ENCODE peak calls at places on chromosomes 16 and 17, in eight cellular contexts. J is fibroblast of lung; C is OCI-LY7; B is heart right ventricle; R is astrocyte; F is CD8-positive, alpha-beta memory T cell; G is body of pancreas; M is tibial nerve. H is an unnamed sample.

GRCh38 chr17:59754547-59754946 is 47.1 kb downstream of the VMP1 start:
- DNase-seq in J (peak; percentile 96), C (no peak), B (no peak), R (peak; percentile 99), F (no peak), G (no peak), M (no peak), H (no peak)

GRCh38 chr17:79340771-79341528 is 266.3 kb downstream of the ENGASE start:
- DNase-seq in J (no peak), C (peak; percentile 96), B (no peak), R (no peak), F (no peak), G (no peak), M (no peak), H (no peak)

GRCh38 chr16:12573730-12574383 is 229.8 kb downstream of the CPPED1 start:
- DNase-seq in J (peak; percentile 2), C (peak; percentile 66), B (peak; percentile 24), R (no peak), F (no peak), G (peak; percentile 36), M (no peak), H (peak; percentile 34)

GRCh38 chr16:67942510-67943255 is 1.2 kb downstream of the LCAT start:
- DNase-seq in J (no peak), C (no peak), B (no peak), R (no peak), F (no peak), G (no peak), M (no peak), H (no peak)

GRCh38 chr16:73405851-73406250 is 357.9 kb upstream of the ZFHX3 start:
- DNase-seq in J (peak; percentile 18), C (no peak), B (no peak), R (no peak), F (no peak), G (no peak), M (no peak), H (no peak)

GRCh38 chr17:57130708-57131461 is 45.8 kb downstream of the AKAP1 start:
- DNase-seq in J (peak; percentile 79), C (peak; percentile 86), B (peak; percentile 88), R (peak; percentile 27), F (peak; percentile 69), G (peak; percentile 88), M (peak; percentile 77), H (peak; percentile 71)

GRCh38 chr17:82590216-82590615 is 58.0 kb downstream of the WDR45B start:
- DNase-seq in J (no peak), C (no peak), B (no peak), R (no peak), F (no peak), G (no peak), M (no peak), H (no peak)

GRCh38 chr17:19933221-19933620 is 44.4 kb downstream of the AKAP10 start:
- DNase-seq in J (no peak), C (no peak), B (no peak), R (peak; percentile 25), F (no peak), G (no peak), M (no peak), H (no peak)

GRCh38 chr17:43220511-43221125 is 7.8 kb downstream of the CCDC200 start:
- DNase-seq in J (no peak), C (no peak), B (no peak), R (no peak), F (no peak), G (no peak), M (no peak), H (no peak)

GRCh38 chr16:49688298-49688697 is 167.6 kb downstream of the ZNF423 start:
- DNase-seq in J (no peak), C (no peak), B (no peak), R (no peak), F (no peak), G (no peak), M (no peak), H (no peak)

GRCh38 chr17:73223626-73224616 is 31.1 kb downstream of the COG1 start:
- DNase-seq in J (no peak), C (no peak), B (no peak), R (no peak), F (no peak), G (no peak), M (no peak), H (no peak)

GRCh38 chr17:80879723-80880649 is 111.7 kb upstream of the CHMP6 start:
- DNase-seq in J (no peak), C (no peak), B (no peak), R (no peak), F (no peak), G (no peak), M (no peak), H (no peak)

GRCh38 chr16:89922884-89923639 is at the start of gene TUBB3:
- DNase-seq in J (peak; percentile 81), C (peak; percentile 90), B (peak; percentile 58), R (peak; percentile 64), F (no peak), G (peak; percentile 45), M (no peak), H (no peak)
- H3K4me1 ChIP-seq in J (peaks cover 25% of the 10 kb centered on the region), C (peaks cover 52% of the 10 kb centered on the region), B (peaks cover 14% of the 10 kb centered on the region), R (peaks cover 42% of the 10 kb centered on the region), F (peaks cover 49% of the 10 kb centered on the region), G (peaks cover 51% of the 10 kb centered on the region), M (no peaks in the 10 kb centered on the region), H (peaks cover 8% of the 10 kb centered on the region)

DNA sequence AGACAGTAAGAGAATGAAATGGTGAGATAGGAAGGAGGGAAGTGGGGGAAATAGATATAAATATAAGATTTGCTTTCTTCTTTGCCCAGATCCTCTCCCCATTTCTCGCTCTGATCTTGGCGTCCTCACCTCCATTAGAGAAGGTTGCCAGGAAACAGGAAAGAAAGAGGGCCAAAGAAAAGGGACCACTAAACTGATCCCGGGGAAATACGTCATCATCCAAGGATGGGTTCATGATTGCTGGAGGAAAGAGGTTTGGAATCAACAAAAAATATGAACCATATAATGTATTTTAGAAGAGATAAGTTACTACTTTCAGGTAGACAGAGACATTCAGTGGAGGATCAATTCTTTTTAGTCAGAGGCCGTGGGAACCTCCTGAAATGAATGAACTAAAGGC is 536.0 kb downstream of the HAPSTR1 start:
- DNase-seq in J (no peak), C (no peak), B (no peak), R (no peak), F (no peak), G (no peak), M (no peak), H (no peak)
- H3K27ac ChIP-seq in J (no peak overlapping the region), C (no peak overlapping the region), B (no peak overlapping the region), R (no peak overlapping the region), F (no peak overlapping the region), G (no peak overlapping the region), M (no peak overlapping the region), H (no peak overlapping the region)

GRCh38 chr17:64259922-64260321 is 3.1 kb downstream of the TEX2 start:
- DNase-seq in J (peak; percentile 58), C (no peak), B (no peak), R (peak; percentile 66), F (no peak), G (no peak), M (no peak), H (no peak)

GRCh38 chr17:64254755-64255154 is 8.3 kb downstream of the TEX2 start:
- DNase-seq in J (no peak), C (no peak), B (no peak), R (no peak), F (no peak), G (no peak), M (no peak), H (no peak)

GRCh38 chr17:64255764-64256163 is 7.3 kb downstream of the TEX2 start:
- DNase-seq in J (no peak), C (no peak), B (no peak), R (no peak), F (no peak), G (no peak), M (no peak), H (no peak)

GRCh38 chr17:64259436-64259835 is 3.6 kb downstream of the TEX2 start:
- DNase-seq in J (no peak), C (no peak), B (no peak), R (no peak), F (no peak), G (no peak), M (no peak), H (no peak)

GRCh38 chr17:64256913-64257807 is 5.9 kb downstream of the TEX2 start:
- DNase-seq in J (no peak), C (no peak), B (no peak), R (peak; percentile 67), F (no peak), G (no peak), M (no peak), H (no peak)
- H3K4me1 ChIP-seq in J (peaks cover 5% of the 10 kb centered on the region), C (peaks cover 10% of the 10 kb centered on the region), B (peaks cover 6% of the 10 kb centered on the region), R (peaks cover 6% of the 10 kb centered on the region), F (peaks cover 23% of the 10 kb centered on the region), G (peaks cover 95% of the 10 kb centered on the region), M (no peaks in the 10 kb centered on the region), H (peaks cover 10% of the 10 kb centered on the region)

GRCh38 chr16:81612351-81613170 is 166.5 kb upstream of the PLCG2 start:
- DNase-seq in J (no peak), C (no peak), B (peak; percentile 78), R (peak; percentile 48), F (no peak), G (no peak), M (no peak), H (no peak)
- H3K27ac ChIP-seq in J (no peak overlapping the region), C (no peak overlapping the region), B (peak overlapping the region; percentile 68), R (no peak overlapping the region), F (no peak overlapping the region), G (peak overlapping the region; percentile 30), M (peak overlapping the region; percentile 68), H (no peak overlapping the region)

GRCh38 chr16:14957576-14958322 is 17.1 kb upstream of the PDXDC1 start:
- DNase-seq in J (no peak), C (no peak), B (no peak), R (no peak), F (no peak), G (no peak), M (no peak), H (no peak)
- H3K4me1 ChIP-seq in J (no peaks in the 10 kb centered on the region), C (no peaks in the 10 kb centered on the region), B (no peaks in the 10 kb centered on the region), R (no peaks in the 10 kb centered on the region), F (no peaks in the 10 kb centered on the region), G (peaks cover 18% of the 10 kb centered on the region), M (no peaks in the 10 kb centered on the region), H (no peaks in the 10 kb centered on the region)

GRCh38 chr17:39704821-39705551 is 5.1 kb downstream of the ERBB2 start:
- DNase-seq in J (peak; percentile 33), C (no peak), B (no peak), R (peak; percentile 21), F (no peak), G (no peak), M (no peak), H (no peak)
- H3K27ac ChIP-seq in J (no peak overlapping the region), C (no peak overlapping the region), B (peak overlapping the region; percentile 82), R (no peak overlapping the region), F (no peak overlapping the region), G (peak overlapping the region; percentile 97), M (peak overlapping the region; percentile 97), H (no peak overlapping the region)

DNA sequence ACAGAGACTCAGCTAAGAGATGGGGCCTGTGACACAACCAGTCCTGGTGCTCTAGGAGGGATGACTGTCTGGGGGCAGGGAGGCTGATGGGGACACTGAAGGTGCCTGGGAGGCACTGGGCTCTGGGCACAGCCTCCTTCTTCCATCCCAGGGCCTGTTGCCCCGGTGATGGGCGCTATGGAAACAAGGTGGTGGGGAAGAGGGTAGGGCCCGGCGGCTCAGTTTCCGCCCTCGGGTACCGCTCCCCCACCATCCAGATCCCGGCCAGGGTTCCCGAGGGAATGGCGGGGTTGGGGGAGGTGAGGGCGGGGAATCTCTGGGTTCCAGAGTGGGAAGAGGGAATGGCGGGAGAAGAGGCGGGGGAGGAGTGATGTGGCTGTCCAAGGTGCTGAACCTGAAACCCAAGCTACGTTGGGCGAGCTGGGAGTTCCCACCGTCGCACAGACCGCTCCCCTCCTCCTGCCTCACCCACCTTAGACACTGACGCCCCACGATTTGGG is 981 bp downstream of the KCNH4 start:
- DNase-seq in J (peak; percentile 28), C (peak; percentile 13), B (peak; percentile 60), R (no peak), F (peak; percentile 19), G (peak; percentile 60), M (no peak), H (no peak)
- H3K4me1 ChIP-seq in J (peaks cover 7% of the 10 kb centered on the region), C (peaks cover 26% of the 10 kb centered on the region), B (no peaks in the 10 kb centered on the region), R (peaks cover 13% of the 10 kb centered on the region), F (peaks cover 41% of the 10 kb centered on the region), G (peaks cover 36% of the 10 kb centered on the region), M (no peaks in the 10 kb centered on the region), H (peaks cover 35% of the 10 kb centered on the region)

H was measured in naive thymus-derived CD4-positive, alpha-beta T cell.